ENCODE peak calls at places on chromosomes 11 and 22, in eight cellular contexts. H, S, F, O, K, E, M and U are unnamed samples.

GRCh38 chr11:34641456-34641855 is 20.6 kb downstream of the EHF start:
- DNase-seq in K (no peak), M (no peak), S (no peak), E (no peak), H (no peak), O (no peak), F (no peak), U (no peak)

GRCh38 chr11:80873309-80873999 is 1432.6 kb upstream of the TENM4 start:
- DNase-seq in K (no peak), F (no peak), O (no peak), M (no peak), S (peak), H (no peak), E (no peak), U (no peak)

GRCh38 chr11:101439488-101439887 is 144.3 kb downstream of the TRPC6 start:
- DNase-seq in E (no peak), S (no peak), M (no peak), H (no peak), F (no peak), K (no peak), O (no peak), U (no peak)

GRCh38 chr22:46754110-46754799 is 8.2 kb upstream of the TBC1D22A start:
- DNase-seq in O (peak), H (no peak), K (no peak), S (peak), E (no peak), M (peak), F (peak), U (no peak)

GRCh38 chr11:73784734-73785133 is 2.9 kb upstream of the MRPL48 start:
- DNase-seq in O (no peak), E (no peak), K (no peak), S (no peak), M (no peak), H (no peak), F (no peak), U (no peak)

GRCh38 chr22:17117890-17118289 is 3.3 kb downstream of the TMEM121B start:
- DNase-seq in O (no peak), F (no peak), S (no peak), M (no peak), H (no peak), E (no peak), K (no peak), U (no peak)

GRCh38 chr22:30444632-30445437 is 19.3 kb downstream of the MTFP1 start:
- DNase-seq in K (peak), M (no peak), O (peak), E (peak), F (peak), S (peak), H (no peak), U (no peak)

GRCh38 chr11:33040127-33040861 is 922 bp downstream of the TCP11L1 start:
- DNase-seq in E (peak), O (peak), S (no peak), K (peak), F (peak), M (no peak), H (no peak), U (peak)

GRCh38 chr22:46652081-46652929 is 32.1 kb downstream of the GRAMD4 start:
- DNase-seq in M (no peak), H (no peak), F (no peak), K (no peak), S (peak), E (no peak), O (peak), U (no peak)

GRCh38 chr11:107916671-107917241 is 11.5 kb upstream of the RAB39A start:
- DNase-seq in E (peak), O (no peak), S (no peak), H (no peak), K (no peak), M (no peak), F (peak), U (peak)

GRCh38 chr11:128039140-128040021 is 548.0 kb downstream of the ETS1 start:
- DNase-seq in O (no peak), S (peak), E (peak), K (no peak), M (no peak), H (no peak), F (peak), U (no peak)

GRCh38 chr22:23207786-23208325 is 27.5 kb downstream of the BCR start:
- DNase-seq in K (peak), E (no peak), M (no peak), S (no peak), F (no peak), H (no peak), O (peak), U (no peak)

GRCh38 chr22:26503758-26504157 is 8.5 kb downstream of the TFIP11 start:
- DNase-seq in O (no peak), H (no peak), F (no peak), S (no peak), E (no peak), K (no peak), M (no peak), U (no peak)

GRCh38 chr11:93484716-93485115 is 58.5 kb downstream of the SMCO4 start:
- DNase-seq in S (no peak), K (no peak), O (no peak), M (no peak), F (no peak), H (no peak), E (no peak), U (no peak)

GRCh38 chr11:4480577-4481539 is 1.6 kb upstream of the OR52K1 start:
- DNase-seq in M (no peak), K (no peak), O (no peak), H (no peak), E (no peak), F (peak), S (peak), U (no peak)

GRCh38 chr11:12785901-12786300 is 111.7 kb downstream of the TEAD1 start:
- DNase-seq in S (no peak), M (no peak), K (peak), H (no peak), O (no peak), E (no peak), F (no peak), U (no peak)

GRCh38 chr11:75654314-75654713 is 14.5 kb downstream of the MAP6 start:
- DNase-seq in M (no peak), O (no peak), K (no peak), F (peak), S (no peak), H (no peak), E (no peak), U (no peak)

GRCh38 chr11:134476435-134477021 is 64.5 kb upstream of the B3GAT1 start:
- DNase-seq in K (no peak), O (peak), E (no peak), F (peak), H (no peak), S (no peak), M (no peak), U (no peak)

GRCh38 chr11:123179571-123179970 is 15.5 kb downstream of the CLMP start:
- DNase-seq in H (no peak), S (no peak), K (no peak), O (no peak), F (no peak), E (no peak), M (no peak), U (no peak)

GRCh38 chr11:86942212-86942611 is 13.0 kb downstream of the FZD4 start:
- DNase-seq in K (no peak), H (no peak), O (no peak), S (no peak), F (no peak), E (no peak), M (no peak), U (no peak)

GRCh38 chr11:43930868-43931716 is 11.3 kb upstream of the C11orf96 start:
- DNase-seq in F (no peak), K (no peak), H (no peak), M (no peak), E (no peak), S (no peak), O (no peak), U (no peak)

GRCh38 chr11:133934599-133935550 is 21.9 kb downstream of the IGSF9B start:
- DNase-seq in K (no peak), S (peak), O (peak), F (peak), H (no peak), M (no peak), E (no peak), U (no peak)

GRCh38 chr22:31619611-31620300 is 42.3 kb downstream of the PISD start:
- DNase-seq in O (no peak), M (no peak), H (no peak), E (no peak), F (no peak), K (no peak), S (no peak), U (no peak)

GRCh38 chr11:121104223-121104831 is 3.3 kb downstream of the TECTA start:
- DNase-seq in S (no peak), F (no peak), O (no peak), K (no peak), M (no peak), H (no peak), E (no peak), U (no peak)

GRCh38 chr22:38262051-38262795 is 10.6 kb downstream of the TMEM184B start:
- DNase-seq in O (peak), F (peak), M (peak), E (no peak), S (no peak), H (no peak), K (no peak), U (peak)

GRCh38 chr22:25775501-25775900 is 33.5 kb downstream of the MYO18B start:
- DNase-seq in O (peak), E (no peak), F (no peak), S (peak), H (no peak), M (no peak), K (peak), U (no peak)

GRCh38 chr22:45450931-45451651 is 37.6 kb downstream of the RIBC2 start:
- DNase-seq in H (no peak), E (no peak), S (no peak), O (peak), F (no peak), M (no peak), K (no peak), U (no peak)

GRCh38 chr11:123519055-123519796 is 89.2 kb downstream of the GRAMD1B start:
- DNase-seq in O (peak), K (no peak), E (no peak), F (no peak), H (no peak), M (no peak), S (peak), U (no peak)

GRCh38 chr11:118921121-118921928 is 4.4 kb downstream of the BCL9L start:
- DNase-seq in S (peak), O (peak), H (no peak), K (no peak), E (no peak), F (peak), M (no peak), U (no peak)

GRCh38 chr11:13338437-13339069 is 61.0 kb downstream of the BMAL1 start:
- DNase-seq in O (no peak), S (peak), F (no peak), H (no peak), E (no peak), M (no peak), K (no peak), U (no peak)